ENCODE peak calls at places on chromosomes 11 and 22, in six cellular contexts. One of them, this sample, is unnamed.

GRCh38 chr11:94909371-94909820 is 64.0 kb downstream of the CWC15 start:
- DNase-seq in CD8-positive, alpha-beta memory T cell: no peak
- DNase-seq in RWPE1: no peak
- DNase-seq in activated CD4-positive, alpha-beta T cell treated with anti-CD3 and anti-CD28 coated beads, Interleukin-2, amount 10 ng/mL, durations not matched to agents 7 days and 5 days: no peak
- DNase-seq in activated naive CD8-positive, alpha-beta T cell treated with anti-CD3 and anti-CD28 coated beads, Interleukin-2, amount 50 U/mL, for 24 hours: no peak
- DNase-seq in activated T-helper 2 cell treated with anti-CD3 and anti-CD28 coated beads, Interferon-gamma antibody, Interleukin-2, Interleukin-4, amounts not matched to agents 10 μg/mL and 5 μg/mL and 100 μg/mL, durations not matched to agents 14 hours and 24 hours and 36 hours: no peak
- DNase-seq in this sample: no peak

GRCh38 chr22:46417268-46417580 is 81.7 kb downstream of the TRMU start:
- DNase-seq in CD8-positive, alpha-beta memory T cell: no peak
- DNase-seq in RWPE1: no peak
- DNase-seq in activated CD4-positive, alpha-beta T cell treated with anti-CD3 and anti-CD28 coated beads, Interleukin-2, amount 10 ng/mL, durations not matched to agents 7 days and 5 days: no peak
- DNase-seq in activated naive CD8-positive, alpha-beta T cell treated with anti-CD3 and anti-CD28 coated beads, Interleukin-2, amount 50 U/mL, for 24 hours: no peak
- DNase-seq in activated T-helper 2 cell treated with anti-CD3 and anti-CD28 coated beads, Interferon-gamma antibody, Interleukin-2, Interleukin-4, amounts not matched to agents 10 μg/mL and 5 μg/mL and 100 μg/mL, durations not matched to agents 14 hours and 24 hours and 36 hours: no peak
- DNase-seq in this sample: no peak

GRCh38 chr22:50229370-50229769 is 15.5 kb downstream of the TUBGCP6 start:
- DNase-seq in CD8-positive, alpha-beta memory T cell: no peak
- DNase-seq in RWPE1: no peak
- DNase-seq in activated CD4-positive, alpha-beta T cell treated with anti-CD3 and anti-CD28 coated beads, Interleukin-2, amount 10 ng/mL, durations not matched to agents 7 days and 5 days: no peak
- DNase-seq in activated naive CD8-positive, alpha-beta T cell treated with anti-CD3 and anti-CD28 coated beads, Interleukin-2, amount 50 U/mL, for 24 hours: no peak
- DNase-seq in activated T-helper 2 cell treated with anti-CD3 and anti-CD28 coated beads, Interferon-gamma antibody, Interleukin-2, Interleukin-4, amounts not matched to agents 10 μg/mL and 5 μg/mL and 100 μg/mL, durations not matched to agents 14 hours and 24 hours and 36 hours: no peak
- DNase-seq in this sample: no peak

GRCh38 chr11:104997288-104997687 is 25.7 kb downstream of the CASP5 start:
- DNase-seq in CD8-positive, alpha-beta memory T cell: no peak
- DNase-seq in RWPE1: no peak
- DNase-seq in activated CD4-positive, alpha-beta T cell treated with anti-CD3 and anti-CD28 coated beads, Interleukin-2, amount 10 ng/mL, durations not matched to agents 7 days and 5 days: no peak
- DNase-seq in activated naive CD8-positive, alpha-beta T cell treated with anti-CD3 and anti-CD28 coated beads, Interleukin-2, amount 50 U/mL, for 24 hours: no peak
- DNase-seq in activated T-helper 2 cell treated with anti-CD3 and anti-CD28 coated beads, Interferon-gamma antibody, Interleukin-2, Interleukin-4, amounts not matched to agents 10 μg/mL and 5 μg/mL and 100 μg/mL, durations not matched to agents 14 hours and 24 hours and 36 hours: no peak
- DNase-seq in this sample: no peak

GRCh38 chr11:128399186-128399585 is 188.2 kb downstream of the ETS1 start:
- DNase-seq in CD8-positive, alpha-beta memory T cell: no peak
- DNase-seq in RWPE1: peak
- DNase-seq in activated CD4-positive, alpha-beta T cell treated with anti-CD3 and anti-CD28 coated beads, Interleukin-2, amount 10 ng/mL, durations not matched to agents 7 days and 5 days: no peak
- DNase-seq in activated naive CD8-positive, alpha-beta T cell treated with anti-CD3 and anti-CD28 coated beads, Interleukin-2, amount 50 U/mL, for 24 hours: no peak
- DNase-seq in activated T-helper 2 cell treated with anti-CD3 and anti-CD28 coated beads, Interferon-gamma antibody, Interleukin-2, Interleukin-4, amounts not matched to agents 10 μg/mL and 5 μg/mL and 100 μg/mL, durations not matched to agents 14 hours and 24 hours and 36 hours: no peak
- DNase-seq in this sample: no peak

GRCh38 chr11:2975594-2975993 is 16.5 kb downstream of the NAP1L4 start:
- DNase-seq in CD8-positive, alpha-beta memory T cell: peak
- DNase-seq in RWPE1: peak
- DNase-seq in activated CD4-positive, alpha-beta T cell treated with anti-CD3 and anti-CD28 coated beads, Interleukin-2, amount 10 ng/mL, durations not matched to agents 7 days and 5 days: peak
- DNase-seq in activated naive CD8-positive, alpha-beta T cell treated with anti-CD3 and anti-CD28 coated beads, Interleukin-2, amount 50 U/mL, for 24 hours: peak
- DNase-seq in activated T-helper 2 cell treated with anti-CD3 and anti-CD28 coated beads, Interferon-gamma antibody, Interleukin-2, Interleukin-4, amounts not matched to agents 10 μg/mL and 5 μg/mL and 100 μg/mL, durations not matched to agents 14 hours and 24 hours and 36 hours: no peak
- DNase-seq in this sample: peak

GRCh38 chr11:17596310-17596669 is 49.2 kb downstream of the OTOG start:
- DNase-seq in CD8-positive, alpha-beta memory T cell: no peak
- DNase-seq in RWPE1: no peak
- DNase-seq in activated CD4-positive, alpha-beta T cell treated with anti-CD3 and anti-CD28 coated beads, Interleukin-2, amount 10 ng/mL, durations not matched to agents 7 days and 5 days: no peak
- DNase-seq in activated naive CD8-positive, alpha-beta T cell treated with anti-CD3 and anti-CD28 coated beads, Interleukin-2, amount 50 U/mL, for 24 hours: no peak
- DNase-seq in activated T-helper 2 cell treated with anti-CD3 and anti-CD28 coated beads, Interferon-gamma antibody, Interleukin-2, Interleukin-4, amounts not matched to agents 10 μg/mL and 5 μg/mL and 100 μg/mL, durations not matched to agents 14 hours and 24 hours and 36 hours: peak
- DNase-seq in this sample: no peak

GRCh38 chr11:44505591-44506054 is 59.8 kb upstream of the CD82 start:
- DNase-seq in CD8-positive, alpha-beta memory T cell: no peak
- DNase-seq in RWPE1: no peak
- DNase-seq in activated CD4-positive, alpha-beta T cell treated with anti-CD3 and anti-CD28 coated beads, Interleukin-2, amount 10 ng/mL, durations not matched to agents 7 days and 5 days: no peak
- DNase-seq in activated naive CD8-positive, alpha-beta T cell treated with anti-CD3 and anti-CD28 coated beads, Interleukin-2, amount 50 U/mL, for 24 hours: no peak
- DNase-seq in activated T-helper 2 cell treated with anti-CD3 and anti-CD28 coated beads, Interferon-gamma antibody, Interleukin-2, Interleukin-4, amounts not matched to agents 10 μg/mL and 5 μg/mL and 100 μg/mL, durations not matched to agents 14 hours and 24 hours and 36 hours: no peak
- DNase-seq in this sample: no peak

This sample was measured in GM13977.